ENCODE peak calls at places on chromosomes 1 and 21, in five cellular contexts. One of them, this sample, is unnamed.

GRCh38 chr1:21517161-21517589 is 8.0 kb downstream of the ALPL start:
- DNase-seq in astrocyte: no peak
- DNase-seq in MM.1S: no peak
- DNase-seq in IMR-90: no peak
- DNase-seq in fibroblast of lung: no peak
- DNase-seq in this sample: no peak

GRCh38 chr1:43421396-43421795 is 31.7 kb downstream of the SZT2 start:
- DNase-seq in astrocyte: no peak
- DNase-seq in MM.1S: no peak
- DNase-seq in IMR-90: no peak
- DNase-seq in fibroblast of lung: no peak
- DNase-seq in this sample: no peak

GRCh38 chr1:80919426-80919825 is 881.3 kb upstream of the ADGRL2 start:
- DNase-seq in astrocyte: no peak
- DNase-seq in MM.1S: no peak
- DNase-seq in fibroblast of lung: no peak
- DNase-seq in IMR-90: no peak
- DNase-seq in this sample: no peak

GRCh38 chr1:116379674-116380498 is 6.8 kb downstream of the ATP1A1 start:
- DNase-seq in IMR-90: no peak
- DNase-seq in astrocyte: no peak
- DNase-seq in fibroblast of lung: no peak
- DNase-seq in MM.1S: no peak
- DNase-seq in this sample: no peak

GRCh38 chr1:33322109-33322508 is 1.2 kb upstream of the A3GALT2 start:
- DNase-seq in MM.1S: no peak
- DNase-seq in fibroblast of lung: no peak
- DNase-seq in astrocyte: no peak
- DNase-seq in IMR-90: no peak
- DNase-seq in this sample: no peak

GRCh38 chr1:227298532-227299174 is 19.6 kb downstream of the CDC42BPA start:
- DNase-seq in IMR-90: no peak
- DNase-seq in astrocyte: no peak
- DNase-seq in MM.1S: peak
- DNase-seq in fibroblast of lung: no peak
- DNase-seq in this sample: no peak

GRCh38 chr1:29621826-29622435 is 385.6 kb downstream of the PTPRU start:
- DNase-seq in astrocyte: peak
- DNase-seq in fibroblast of lung: no peak
- DNase-seq in IMR-90: no peak
- DNase-seq in MM.1S: no peak
- DNase-seq in this sample: no peak

GRCh38 chr1:192430644-192431043 is 113.9 kb downstream of the RGS21 start:
- DNase-seq in astrocyte: no peak
- DNase-seq in fibroblast of lung: no peak
- DNase-seq in IMR-90: no peak
- DNase-seq in MM.1S: no peak
- DNase-seq in this sample: no peak

GRCh38 chr1:247118946-247119446 is 14.8 kb upstream of the ZNF669 start:
- DNase-seq in IMR-90: no peak
- DNase-seq in astrocyte: no peak
- DNase-seq in MM.1S: peak
- DNase-seq in fibroblast of lung: peak
- DNase-seq in this sample: peak

GRCh38 chr1:183194527-183195145 is 8.6 kb downstream of the LAMC2 start:
- DNase-seq in MM.1S: peak
- DNase-seq in astrocyte: peak
- DNase-seq in IMR-90: no peak
- DNase-seq in fibroblast of lung: no peak
- DNase-seq in this sample: no peak

GRCh38 chr1:6962390-6962955 is 177.2 kb downstream of the CAMTA1 start:
- DNase-seq in MM.1S: peak
- DNase-seq in fibroblast of lung: peak
- DNase-seq in astrocyte: no peak
- DNase-seq in IMR-90: no peak
- DNase-seq in this sample: no peak

GRCh38 chr1:115496904-115497527 is 144.8 kb upstream of the VANGL1 start:
- DNase-seq in IMR-90: peak
- DNase-seq in fibroblast of lung: peak
- DNase-seq in astrocyte: peak
- DNase-seq in MM.1S: no peak
- DNase-seq in this sample: peak

GRCh38 chr21:18117116-18117515 is 127.5 kb upstream of the CHODL start:
- DNase-seq in astrocyte: no peak
- DNase-seq in fibroblast of lung: no peak
- DNase-seq in MM.1S: no peak
- DNase-seq in IMR-90: no peak
- DNase-seq in this sample: no peak

GRCh38 chr1:184590163-184590750 is 164.4 kb downstream of the EDEM3 start:
- DNase-seq in IMR-90: no peak
- DNase-seq in astrocyte: no peak
- DNase-seq in MM.1S: no peak
- DNase-seq in fibroblast of lung: no peak
- DNase-seq in this sample: peak

GRCh38 chr1:21873174-21873573 is 61.1 kb downstream of the LDLRAD2 start:
- DNase-seq in MM.1S: no peak
- DNase-seq in IMR-90: no peak
- DNase-seq in fibroblast of lung: no peak
- DNase-seq in astrocyte: no peak
- DNase-seq in this sample: no peak

GRCh38 chr1:31897534-31898100 is 40.6 kb downstream of the PTP4A2 start:
- DNase-seq in MM.1S: no peak
- DNase-seq in fibroblast of lung: no peak
- DNase-seq in astrocyte: no peak
- DNase-seq in IMR-90: no peak
- DNase-seq in this sample: peak

GRCh38 chr1:161196521-161197451 is 2.1 kb downstream of the ADAMTS4 start:
- DNase-seq in astrocyte: peak
- DNase-seq in MM.1S: no peak
- DNase-seq in fibroblast of lung: peak
- DNase-seq in IMR-90: peak
- DNase-seq in this sample: no peak

GRCh38 chr1:233114159-233114558 is 163.7 kb downstream of the NTPCR start:
- DNase-seq in IMR-90: peak
- DNase-seq in MM.1S: no peak
- DNase-seq in fibroblast of lung: peak
- DNase-seq in astrocyte: peak
- DNase-seq in this sample: peak

GRCh38 chr1:192053661-192054060 is 104.6 kb upstream of the RGS18 start:
- DNase-seq in MM.1S: no peak
- DNase-seq in astrocyte: no peak
- DNase-seq in fibroblast of lung: peak
- DNase-seq in IMR-90: no peak
- DNase-seq in this sample: no peak

GRCh38 chr1:118090130-118090529 is 94.9 kb downstream of the SPAG17 start:
- DNase-seq in IMR-90: no peak
- DNase-seq in MM.1S: no peak
- DNase-seq in astrocyte: no peak
- DNase-seq in fibroblast of lung: no peak
- DNase-seq in this sample: no peak

GRCh38 chr21:39037807-39038405 is 145.3 kb downstream of the PSMG1 start:
- DNase-seq in astrocyte: no peak
- DNase-seq in fibroblast of lung: no peak
- DNase-seq in MM.1S: no peak
- DNase-seq in IMR-90: peak
- DNase-seq in this sample: no peak

GRCh38 chr1:221672965-221673364 is 68.9 kb downstream of the DUSP10 start:
- DNase-seq in fibroblast of lung: no peak
- DNase-seq in astrocyte: no peak
- DNase-seq in IMR-90: no peak
- DNase-seq in MM.1S: no peak
- DNase-seq in this sample: no peak

GRCh38 chr1:150572918-150573647 is 6.3 kb downstream of the MCL1 start:
- DNase-seq in IMR-90: no peak
- DNase-seq in MM.1S: no peak
- DNase-seq in astrocyte: no peak
- DNase-seq in fibroblast of lung: no peak
- DNase-seq in this sample: no peak

GRCh38 chr1:85339671-85340399 is 63.4 kb upstream of the BCL10 start:
- DNase-seq in MM.1S: no peak
- DNase-seq in IMR-90: no peak
- DNase-seq in astrocyte: no peak
- DNase-seq in fibroblast of lung: no peak
- DNase-seq in this sample: no peak

GRCh38 chr1:50208296-50208695 is 99.6 kb downstream of the ELAVL4 start:
- DNase-seq in fibroblast of lung: no peak
- DNase-seq in MM.1S: no peak
- DNase-seq in astrocyte: no peak
- DNase-seq in IMR-90: no peak
- DNase-seq in this sample: no peak

GRCh38 chr1:205068457-205069035 is 15.7 kb downstream of the TMEM81 start:
- DNase-seq in astrocyte: peak
- DNase-seq in fibroblast of lung: peak
- DNase-seq in MM.1S: no peak
- DNase-seq in IMR-90: peak
- DNase-seq in this sample: no peak

GRCh38 chr1:28819020-28819419 is 7.0 kb downstream of the OPRD1 start:
- DNase-seq in astrocyte: no peak
- DNase-seq in IMR-90: no peak
- DNase-seq in fibroblast of lung: no peak
- DNase-seq in MM.1S: no peak
- DNase-seq in this sample: no peak

DNA sequence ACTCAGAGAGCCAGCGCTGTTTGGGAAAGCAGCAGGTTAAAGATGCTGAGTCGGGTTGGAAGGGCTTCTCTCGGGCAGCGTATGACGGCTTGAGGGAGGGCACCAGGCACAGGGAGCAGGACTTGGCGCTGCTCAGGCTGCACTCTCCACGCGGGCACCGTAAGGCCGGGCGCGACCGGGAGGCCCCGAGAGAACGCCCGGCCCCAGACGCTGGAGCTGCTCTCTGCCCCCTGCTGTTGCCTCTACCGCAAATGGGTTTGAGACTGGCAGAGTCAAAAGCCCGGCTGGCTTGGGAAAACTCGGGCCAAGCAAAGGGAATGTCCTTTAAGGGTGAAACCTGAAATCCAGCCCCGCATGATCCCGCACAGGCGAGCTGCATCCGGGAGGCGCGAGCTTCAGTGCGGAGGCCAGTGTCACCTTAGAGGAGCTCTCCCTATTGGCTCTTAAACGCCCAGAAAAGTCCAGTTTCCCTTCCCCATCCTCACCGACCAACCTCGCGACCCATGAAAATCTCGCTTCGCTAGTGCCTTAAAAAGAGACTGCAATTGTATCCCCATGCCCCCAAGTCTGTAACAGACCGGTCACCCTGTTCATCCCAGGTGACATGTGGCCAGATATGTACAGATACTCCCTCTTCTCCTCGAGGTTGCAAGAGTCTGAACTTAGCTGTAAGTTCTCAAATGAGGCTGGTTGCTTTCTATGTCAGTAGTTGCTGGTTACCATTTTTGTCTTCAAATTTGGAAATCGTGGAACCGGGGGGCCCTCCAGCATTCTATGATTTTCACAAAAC is 1.1 kb downstream of the PRRX1 start:
- DNase-seq in astrocyte: peak
- DNase-seq in fibroblast of lung: peak
- DNase-seq in IMR-90: peak
- DNase-seq in MM.1S: no peak
- DNase-seq in this sample: no peak
- TF ChIP-seq CTCF in astrocyte: no peak
- TF ChIP-seq CTCF in fibroblast of lung: peak
- TF ChIP-seq CTCF in IMR-90: peak
- TF ChIP-seq CTCF in MM.1S: no peak
- TF ChIP-seq CTCF in this sample: no peak

GRCh38 chr1:234699795-234700665 is 90.1 kb upstream of the IRF2BP2 start:
- DNase-seq in MM.1S: no peak
- DNase-seq in astrocyte: peak
- DNase-seq in IMR-90: peak
- DNase-seq in fibroblast of lung: peak
- DNase-seq in this sample: no peak
- H3K9ac ChIP-seq in MM.1S: no peak
- H3K9ac ChIP-seq in astrocyte: peak
- H3K9ac ChIP-seq in IMR-90: no peak
- H3K9ac ChIP-seq in fibroblast of lung: no peak
- H3K9ac ChIP-seq in this sample: no peak

GRCh38 chr1:54947540-54947939 is 32.9 kb upstream of the TMEM61 start:
- DNase-seq in IMR-90: no peak
- DNase-seq in MM.1S: no peak
- DNase-seq in astrocyte: no peak
- DNase-seq in fibroblast of lung: no peak
- DNase-seq in this sample: no peak

GRCh38 chr1:54942976-54943375 is 37.5 kb upstream of the TMEM61 start:
- DNase-seq in MM.1S: no peak
- DNase-seq in IMR-90: no peak
- DNase-seq in astrocyte: no peak
- DNase-seq in fibroblast of lung: no peak
- DNase-seq in this sample: no peak

GRCh38 chr1:54945393-54945936 is 35.0 kb upstream of the TMEM61 start:
- DNase-seq in IMR-90: no peak
- DNase-seq in astrocyte: no peak
- DNase-seq in fibroblast of lung: no peak
- DNase-seq in MM.1S: no peak
- DNase-seq in this sample: peak

GRCh38 chr1:54940027-54940426 is 40.4 kb upstream of the TMEM61 start:
- DNase-seq in fibroblast of lung: no peak
- DNase-seq in astrocyte: no peak
- DNase-seq in MM.1S: no peak
- DNase-seq in IMR-90: peak
- DNase-seq in this sample: peak

GRCh38 chr1:54944610-54945392 is 35.6 kb upstream of the TMEM61 start:
- DNase-seq in MM.1S: peak
- DNase-seq in IMR-90: peak
- DNase-seq in astrocyte: peak
- DNase-seq in fibroblast of lung: peak
- DNase-seq in this sample: peak
- H2AFZ ChIP-seq in MM.1S: peak
- H2AFZ ChIP-seq in IMR-90: no peak
- H2AFZ ChIP-seq in astrocyte: no peak
- H2AFZ ChIP-seq in fibroblast of lung: peak
- H2AFZ ChIP-seq in this sample: peak

GRCh38 chr1:71589005-71589404 is 508.2 kb upstream of the ZRANB2 start:
- DNase-seq in MM.1S: peak
- DNase-seq in astrocyte: no peak
- DNase-seq in fibroblast of lung: no peak
- DNase-seq in IMR-90: no peak
- DNase-seq in this sample: no peak

GRCh38 chr1:71592646-71593274 is 511.9 kb upstream of the ZRANB2 start:
- DNase-seq in MM.1S: no peak
- DNase-seq in fibroblast of lung: no peak
- DNase-seq in IMR-90: no peak
- DNase-seq in astrocyte: no peak
- DNase-seq in this sample: no peak

GRCh38 chr1:71587961-71588360 is 507.1 kb upstream of the ZRANB2 start:
- DNase-seq in fibroblast of lung: peak
- DNase-seq in astrocyte: peak
- DNase-seq in MM.1S: peak
- DNase-seq in IMR-90: peak
- DNase-seq in this sample: peak

DNA sequence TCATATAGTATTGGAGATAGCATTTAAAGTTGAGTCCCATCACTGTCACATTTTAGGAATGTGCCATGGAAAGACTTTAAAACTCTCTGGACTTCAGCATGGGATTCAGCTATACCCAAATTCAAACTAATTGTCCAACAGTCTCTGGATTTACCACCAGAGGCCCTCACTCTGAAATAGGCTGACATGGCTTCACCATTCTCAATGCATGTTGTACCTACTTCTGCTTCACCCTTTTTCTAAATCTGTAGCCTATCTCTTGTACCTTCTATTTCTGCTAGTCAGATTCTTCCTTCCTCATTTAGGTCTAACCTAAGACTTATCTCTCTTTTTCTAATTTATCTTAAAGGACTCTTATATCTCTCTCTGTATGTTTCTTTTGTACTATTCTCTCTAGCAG is 512.7 kb upstream of the ZRANB2 start:
- DNase-seq in IMR-90: peak
- DNase-seq in fibroblast of lung: peak
- DNase-seq in MM.1S: peak
- DNase-seq in astrocyte: no peak
- DNase-seq in this sample: peak
- TF ChIP-seq CTCF in IMR-90: no peak
- TF ChIP-seq CTCF in fibroblast of lung: peak
- TF ChIP-seq CTCF in MM.1S: peak
- TF ChIP-seq CTCF in astrocyte: no peak
- TF ChIP-seq CTCF in this sample: peak

This sample was measured in PC-3.